ENCODE peak calls at places on chromosome 4, in nine cellular contexts. V is tibial artery; O is cardiac muscle cell; B is CD8-positive, alpha-beta memory T cell; X is adrenal gland; Q is trophoblast cell; R is IMR-90; T is hepatocyte; L is Caco-2. C is an unnamed sample. For H3K4me1, the result is how much of the 10 kb centered on the place peaks cover.

GRCh38 chr4:88628746-88629145 is 36.5 kb downstream of the HERC3 start:
- DNase-seq in Q (peak), R (no peak), O (no peak), T (no peak), L (no peak), V (no peak), B (no peak), X (no peak), C (no peak)

GRCh38 chr4:153222162-153222789 is 18.0 kb downstream of the TRIM2 start:
- DNase-seq in R (peak), O (peak), V (peak), B (peak), Q (peak), X (peak), L (no peak), T (peak), C (no peak)

GRCh38 chr4:89110541-89110985 is 770 bp upstream of the TIGD2 start:
- DNase-seq in L (no peak), B (no peak), T (peak), Q (peak), X (no peak), V (no peak), O (no peak), R (no peak), C (no peak)

GRCh38 chr4:149713031-149713430 is 102.6 kb downstream of the IQCM start:
- DNase-seq in T (no peak), L (no peak), X (no peak), Q (no peak), V (no peak), O (no peak), R (no peak), B (no peak), C (no peak)

GRCh38 chr4:110411599-110412011 is 64.3 kb upstream of the ENPEP start:
- DNase-seq in L (peak), Q (no peak), T (no peak), R (no peak), B (no peak), X (no peak), O (no peak), V (no peak), C (no peak)

GRCh38 chr4:120839624-120839973 is 82.9 kb downstream of the PRDM5 start:
- DNase-seq in L (no peak), T (no peak), Q (no peak), O (no peak), X (no peak), V (no peak), R (no peak), B (no peak), C (no peak)

GRCh38 chr4:122874194-122874593 is 47.6 kb downstream of the FGF2 start:
- DNase-seq in B (no peak), Q (peak), T (peak), R (peak), V (no peak), O (peak), X (no peak), L (no peak), C (no peak)

GRCh38 chr4:143281507-143282169 is 55.0 kb upstream of the GAB1 start:
- DNase-seq in O (no peak), L (no peak), Q (no peak), B (no peak), X (no peak), R (peak), V (no peak), T (no peak), C (no peak)

GRCh38 chr4:5424211-5424610 is 284.1 kb downstream of the EVC2 start:
- DNase-seq in V (no peak), L (no peak), R (no peak), O (no peak), Q (no peak), B (no peak), T (no peak), X (no peak), C (peak)

GRCh38 chr4:83011779-83012630 is 1.4 kb upstream of the LIN54 start:
- DNase-seq in L (peak), O (no peak), B (no peak), T (peak), Q (peak), X (peak), V (peak), R (peak), C (peak)

GRCh38 chr4:47525154-47525819 is 40.2 kb downstream of the ATP10D start:
- DNase-seq in X (peak), T (peak), L (no peak), R (peak), O (peak), V (peak), B (no peak), Q (no peak), C (no peak)

GRCh38 chr4:47373174-47373573 is 90.3 kb downstream of the COMMD8 start:
- DNase-seq in X (no peak), B (no peak), R (no peak), O (no peak), Q (no peak), L (no peak), V (no peak), T (no peak), C (no peak)

GRCh38 chr4:77600521-77601451 is 4.8 kb upstream of the CXCL13 start:
- DNase-seq in T (peak), X (peak), V (no peak), Q (peak), L (no peak), O (peak), B (no peak), R (peak), C (no peak)

GRCh38 chr4:87120411-87121162 is 99.8 kb downstream of the KLHL8 start:
- DNase-seq in B (no peak), Q (no peak), X (no peak), L (peak), O (no peak), T (peak), V (peak), R (peak), C (peak)

GRCh38 chr4:83440899-83441298 is 14.7 kb downstream of the HELQ start:
- DNase-seq in Q (no peak), V (no peak), X (no peak), L (no peak), R (no peak), T (no peak), B (no peak), O (no peak), C (no peak)

GRCh38 chr4:141036786-141037185 is 96.5 kb downstream of the RNF150 start:
- DNase-seq in L (no peak), V (no peak), T (no peak), O (no peak), X (no peak), B (no peak), Q (no peak), R (peak), C (no peak)

DNA sequence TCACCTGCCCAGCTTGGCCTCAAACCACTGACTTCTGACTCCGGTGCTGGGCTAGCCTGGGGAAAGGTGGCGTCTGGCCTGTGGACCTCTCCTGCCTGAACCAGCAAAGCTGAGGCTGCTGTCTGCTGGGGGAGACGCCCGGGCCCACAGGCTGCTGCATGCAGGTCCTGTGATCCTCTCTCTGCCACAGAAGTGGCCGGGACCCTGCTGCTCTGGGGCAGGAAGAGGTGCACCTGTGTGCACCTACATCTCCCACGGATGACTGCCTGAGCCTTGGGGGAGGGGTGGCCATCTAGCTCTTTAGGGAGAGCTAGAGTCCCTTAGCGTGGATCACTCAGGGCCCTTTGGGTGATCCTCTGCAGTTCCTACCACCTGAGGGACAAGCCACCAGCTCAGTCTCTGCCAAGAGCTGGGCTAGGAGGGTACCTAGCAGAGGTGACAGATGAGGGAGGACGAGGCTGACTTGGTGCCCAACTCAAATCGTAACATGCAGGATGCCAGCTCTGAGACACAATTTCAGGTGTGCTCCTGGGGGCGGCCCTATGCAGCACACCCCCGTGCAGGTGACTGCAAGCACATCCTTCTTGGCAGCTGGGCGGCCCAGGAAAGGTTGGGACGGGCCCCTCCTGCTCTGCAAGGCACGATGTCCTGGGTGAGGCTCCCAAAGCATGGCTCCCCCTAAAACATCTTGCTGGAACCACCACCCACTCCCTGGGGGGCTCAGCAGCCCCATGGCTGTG is 22.5 kb downstream of the LETM1 start:
- DNase-seq in Q (no peak), R (no peak), X (no peak), V (no peak), L (no peak), B (no peak), O (no peak), T (no peak), C (no peak)
- H3K4me1 ChIP-seq in Q (under half), R (under half), X (under half), V (under half), L (under half), B (under half), O (under half), T (under half), C (under half)

GRCh38 chr4:184440593-184441358 is 33.6 kb downstream of the IRF2 start:
- DNase-seq in O (no peak), T (no peak), Q (no peak), V (no peak), X (no peak), R (no peak), L (no peak), B (no peak), C (no peak)
- H3K4me1 ChIP-seq in O (under half), T (under half), Q (under half), V (half or more), X (under half), R (under half), L (under half), B (half or more), C (under half)

GRCh38 chr4:119039779-119040178 is 95.9 kb upstream of the MYOZ2 start:
- DNase-seq in T (peak), R (no peak), L (no peak), B (no peak), X (no peak), O (no peak), V (no peak), Q (no peak), C (no peak)
- H3K4me1 ChIP-seq in T (under half), R (under half), L (under half), B (under half), X (under half), O (under half), V (half or more), Q (under half), C (under half)

DNA sequence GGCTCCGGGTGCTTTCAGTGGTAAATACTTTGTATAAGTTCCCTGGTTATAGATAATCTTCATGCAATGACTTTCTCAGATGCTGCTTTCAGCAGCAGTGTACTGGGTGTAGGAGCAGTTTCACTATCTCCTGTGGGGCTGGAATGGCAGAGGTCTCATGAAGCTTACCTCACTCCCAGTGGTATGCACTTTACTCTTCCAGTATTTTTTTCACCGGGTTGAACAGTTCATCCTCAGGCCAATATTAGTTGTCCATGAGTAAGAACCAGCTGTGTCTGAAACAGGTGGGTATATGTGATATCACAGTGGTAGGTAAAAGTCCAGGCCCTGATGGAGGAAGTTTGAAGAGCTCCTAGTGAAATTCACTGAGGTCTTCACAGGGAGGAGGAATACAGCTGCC is 351.4 kb upstream of the EMCN start:
- DNase-seq in O (no peak), Q (no peak), R (no peak), X (no peak), T (peak), L (no peak), B (no peak), V (no peak), C (no peak)
- H3K4me1 ChIP-seq in O (under half), Q (under half), R (under half), X (under half), T (under half), L (under half), B (under half), V (under half), C (under half)

GRCh38 chr4:155371432-155372043 is 5.2 kb downstream of the MAP9 start:
- DNase-seq in V (no peak), O (peak), B (no peak), T (peak), L (no peak), R (peak), Q (no peak), X (no peak), C (no peak)

GRCh38 chr4:155376387-155377268 is at the start of gene MAP9:
- DNase-seq in V (peak), Q (peak), X (peak), B (peak), R (peak), T (peak), O (peak), L (no peak), C (peak)

GRCh38 chr4:155377281-155377680 is 516 bp upstream of the MAP9 start:
- DNase-seq in B (no peak), V (no peak), R (peak), T (no peak), L (no peak), Q (no peak), X (no peak), O (peak), C (no peak)
- H3K4me1 ChIP-seq in B (under half), V (under half), R (under half), T (under half), L (under half), Q (under half), X (under half), O (under half), C (under half)

GRCh38 chr4:7804759-7805385 is 134.8 kb downstream of the AFAP1 start:
- DNase-seq in V (no peak), X (no peak), T (no peak), B (no peak), O (no peak), Q (no peak), R (no peak), L (no peak), C (no peak)
- H3K4me1 ChIP-seq in V (half or more), X (under half), T (under half), B (under half), O (under half), Q (under half), R (under half), L (under half), C (under half)

DNA sequence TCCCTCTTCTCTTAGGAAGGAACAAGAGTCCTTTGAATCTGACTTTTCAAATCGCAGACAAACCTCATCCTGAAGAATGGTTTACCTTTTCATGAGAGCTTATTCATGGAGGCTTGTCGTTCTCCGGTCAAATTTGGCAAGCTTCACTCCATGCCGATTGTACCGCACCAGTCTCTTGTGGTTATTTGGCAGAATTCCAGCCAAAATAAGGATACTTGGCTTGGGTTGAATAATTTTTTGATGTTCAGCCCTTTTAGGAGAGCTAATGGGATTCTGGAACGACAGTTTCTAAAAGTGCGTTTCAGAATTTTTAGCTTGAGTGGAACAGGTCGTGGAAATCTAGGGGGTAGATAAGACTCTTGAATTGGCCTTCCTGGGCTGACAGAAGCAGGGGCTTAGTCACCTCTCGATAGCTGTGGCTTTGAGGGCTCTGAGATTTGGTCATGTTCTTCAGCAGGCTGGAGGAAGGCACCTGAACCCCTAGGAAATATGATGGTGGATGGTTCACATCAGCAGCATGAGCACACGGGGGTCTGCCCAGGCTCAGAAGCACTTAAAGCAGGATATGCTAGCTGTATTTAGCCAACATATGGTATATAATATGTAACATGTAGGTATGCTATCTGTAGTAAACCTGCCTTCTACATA is 1.5 kb downstream of the KLHL2 start:
- DNase-seq in R (no peak), B (no peak), O (peak), V (no peak), X (no peak), T (no peak), Q (no peak), L (no peak), C (no peak)
- H3K4me1 ChIP-seq in R (under half), B (under half), O (under half), V (under half), X (under half), T (under half), Q (under half), L (under half), C (under half)

GRCh38 chr4:139144911-139145551 is 32.0 kb downstream of the ELF2 start:
- DNase-seq in R (no peak), X (no peak), O (no peak), B (no peak), T (peak), L (peak), V (no peak), Q (peak), C (no peak)

GRCh38 chr4:139144161-139144859 is 32.7 kb downstream of the ELF2 start:
- DNase-seq in B (no peak), L (no peak), X (peak), R (peak), T (peak), O (peak), Q (no peak), V (peak), C (peak)

GRCh38 chr4:139142097-139142496 is 34.9 kb downstream of the ELF2 start:
- DNase-seq in B (no peak), R (no peak), L (no peak), T (no peak), V (no peak), O (no peak), X (no peak), Q (no peak), C (no peak)

GRCh38 chr4:139145552-139145932 is 31.5 kb downstream of the ELF2 start:
- DNase-seq in L (no peak), V (no peak), O (no peak), X (no peak), T (no peak), Q (no peak), B (no peak), R (no peak), C (no peak)

DNA sequence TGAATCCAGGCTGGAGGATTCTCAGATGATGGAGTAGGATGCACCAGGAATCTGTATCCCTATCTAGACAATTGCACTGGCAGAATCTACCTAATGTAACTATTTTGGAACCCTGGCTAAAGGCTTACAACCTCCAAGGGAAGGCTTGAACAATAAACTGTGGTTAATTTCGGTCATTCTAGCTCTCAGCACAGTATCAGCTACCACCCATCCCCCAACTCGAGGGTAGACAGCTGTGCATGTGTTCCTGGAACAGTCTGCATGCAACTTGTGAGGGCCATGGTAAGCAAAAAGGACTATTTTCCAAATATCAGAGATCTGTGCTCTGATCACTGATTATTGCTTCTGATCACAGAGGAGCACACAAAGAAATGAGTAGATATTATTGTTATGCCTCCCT is 34.0 kb downstream of the ELF2 start:
- DNase-seq in V (no peak), R (no peak), B (no peak), L (no peak), Q (no peak), X (no peak), O (no peak), T (no peak), C (no peak)
- H3K4me1 ChIP-seq in V (half or more), R (under half), B (under half), L (under half), Q (under half), X (under half), O (under half), T (under half), C (under half)

DNA sequence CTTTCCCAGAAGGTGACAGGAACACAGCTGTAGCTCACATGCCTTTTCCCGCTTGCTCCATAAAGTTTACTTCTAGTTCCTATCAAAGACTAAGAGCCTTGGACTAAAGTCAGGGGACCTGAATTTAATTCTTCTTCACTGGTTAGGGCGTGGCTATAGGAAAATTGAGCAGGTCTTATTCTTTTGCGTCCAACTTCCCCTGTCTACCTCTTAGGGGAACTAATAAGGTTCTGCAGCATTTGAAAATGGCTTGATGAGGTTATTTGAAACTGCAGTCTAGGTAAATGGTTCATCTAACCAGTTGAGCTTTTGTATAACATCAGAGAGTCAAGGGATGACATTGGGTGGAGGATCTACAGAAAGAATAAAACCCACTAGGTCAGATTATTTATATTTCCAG is 2.6 kb downstream of the ARHGAP10 start:
- DNase-seq in X (no peak), B (no peak), T (no peak), L (no peak), R (no peak), V (no peak), Q (no peak), O (no peak), C (no peak)
- H3K4me1 ChIP-seq in X (under half), B (under half), T (under half), L (half or more), R (under half), V (half or more), Q (under half), O (under half), C (under half)